ENCODE peak calls at places on chromosomes 11 and 22, in four cellular contexts. B is spleen, A is GM10248, T is iPS DF 6.9. P is an unnamed sample.

GRCh38 chr11:24239016-24239720 is 257.7 kb upstream of the LUZP2 start:
- DNase-seq in B (no peak), A (no peak), T (no peak), P (no peak)

GRCh38 chr22:18000441-18001039 is 23.8 kb downstream of the MICAL3 start:
- DNase-seq in B (peak; percentile 85), A (no peak), T (no peak), P (no peak)

GRCh38 chr11:44863231-44863630 is 87.5 kb downstream of the TP53I11 start:
- DNase-seq in A (no peak), B (peak; percentile 54), T (no peak), P (no peak)

GRCh38 chr22:27181537-27181936 is 524.1 kb downstream of the MIAT start:
- DNase-seq in B (no peak), A (no peak), T (no peak), P (no peak)

GRCh38 chr11:47507016-47507631 is 45.8 kb downstream of the CELF1 start:
- DNase-seq in A (no peak), B (no peak), T (no peak), P (no peak)

GRCh38 chr11:66012946-66013761 is 1.3 kb downstream of the CST6 start:
- DNase-seq in T (no peak), B (no peak), A (no peak), P (no peak)

GRCh38 chr22:43812149-43812842 is at the start of gene EFCAB6:
- DNase-seq in T (peak; percentile 83), A (peak; percentile 96), B (peak; percentile 92), P (peak; percentile 72)

GRCh38 chr11:67267188-67268035 is 1.1 kb downstream of the GRK2 start:
- DNase-seq in B (peak; percentile 89), T (no peak), A (no peak), P (peak; percentile 80)

GRCh38 chr11:74559110-74559933 is 33.1 kb upstream of the POLD3 start:
- DNase-seq in B (no peak), T (no peak), A (no peak), P (no peak)

GRCh38 chr11:66136752-66137123 is 66.7 kb downstream of the PACS1 start:
- DNase-seq in B (no peak), T (no peak), A (no peak), P (no peak)

GRCh38 chr22:19554834-19555404 is 30.7 kb upstream of the CLDN5 start:
- DNase-seq in B (no peak), T (peak; percentile 45), A (no peak), P (no peak)

GRCh38 chr11:124570160-124570559 is 363 bp downstream of the OR8A1 start:
- DNase-seq in A (no peak), B (no peak), T (no peak), P (no peak)

P was measured in NCI-H510A treated with DMSO at 0.1 percent for 48 hours.